ENCODE peak calls at places on chromosome 19, in seven cellular contexts. F, S, Q, I, X, M and C are unnamed samples.
A peak's percentile ranks its signal among the peaks of the same experiment; 100 is the strongest.

GRCh38 chr19:11678504-11678903 is 60.2 kb downstream of the ZNF823 start:
- DNase-seq in M (no peak), Q (no peak), I (no peak), F (no peak), S (no peak), X (no peak), C (no peak)

GRCh38 chr19:31304877-31305312 is 44.3 kb downstream of the TSHZ3 start:
- DNase-seq in F (no peak), X (no peak), M (no peak), I (no peak), S (no peak), Q (no peak), C (no peak)

GRCh38 chr19:29643361-29643935 is 21.8 kb upstream of the PLEKHF1 start:
- DNase-seq in Q (no peak), I (no peak), S (no peak), X (no peak), M (no peak), F (no peak), C (no peak)

GRCh38 chr19:7989071-7989575 is 16.3 kb downstream of the ELAVL1 start:
- DNase-seq in Q (no peak), I (no peak), F (no peak), S (no peak), M (no peak), X (no peak), C (no peak)

GRCh38 chr19:53772943-53773342 is 51.2 kb downstream of the NLRP12 start:
- DNase-seq in I (peak; percentile 38), M (no peak), S (peak; percentile 61), Q (peak; percentile 59), F (peak; percentile 21), X (peak; percentile 47), C (no peak)

GRCh38 chr19:52369463-52370340 is at the start of gene ZNF880:
- DNase-seq in X (peak; percentile 89), F (peak; percentile 90), M (peak; percentile 51), Q (peak; percentile 97), S (peak; percentile 98), I (peak; percentile 95), C (peak; percentile 92)

GRCh38 chr19:18577365-18577914 is 5.8 kb downstream of the UBA52 start:
- DNase-seq in Q (no peak), I (no peak), M (no peak), X (no peak), S (no peak), F (no peak), C (no peak)

GRCh38 chr19:40659566-40659965 is 30.9 kb downstream of the NUMBL start:
- DNase-seq in X (no peak), I (no peak), M (no peak), S (peak; percentile 21), Q (no peak), F (no peak), C (no peak)

GRCh38 chr19:44951179-44952159 is 3.7 kb upstream of the CLPTM1 start:
- DNase-seq in M (no peak), Q (peak; percentile 82), F (peak; percentile 54), S (peak; percentile 86), X (peak; percentile 82), I (peak; percentile 77), C (peak; percentile 74)

GRCh38 chr19:15288146-15288963 is 44.0 kb downstream of the BRD4 start:
- DNase-seq in S (peak; percentile 66), Q (peak; percentile 85), I (no peak), F (no peak), X (peak; percentile 24), M (no peak), C (peak; percentile 81)

GRCh38 chr19:15259900-15260299 is 27.7 kb upstream of the EPHX3 start:
- DNase-seq in S (no peak), M (no peak), I (no peak), Q (no peak), F (no peak), X (no peak), C (no peak)

GRCh38 chr19:15445807-15446376 is 3.9 kb downstream of the WIZ start:
- DNase-seq in S (no peak), X (no peak), F (no peak), Q (no peak), I (peak; percentile 80), M (no peak), C (no peak)

GRCh38 chr19:15283141-15283885 is 49.0 kb downstream of the BRD4 start:
- DNase-seq in M (no peak), I (no peak), S (peak; percentile 92), F (no peak), X (peak; percentile 59), Q (no peak), C (no peak)

GRCh38 chr19:57664269-57665127 is 4.2 kb upstream of the ZSCAN4 start:
- DNase-seq in F (peak; percentile 48), Q (peak; percentile 76), I (peak; percentile 40), M (no peak), X (peak; percentile 31), S (peak; percentile 75), C (peak; percentile 62)

GRCh38 chr19:2529473-2529918 is 53.6 kb downstream of the GADD45B start:
- DNase-seq in X (peak; percentile 96), I (no peak), Q (peak; percentile 48), F (peak; percentile 42), M (no peak), S (peak; percentile 97), C (peak; percentile 80)

GRCh38 chr19:41083516-41083915 is 4.7 kb upstream of the CYP2A13 start:
- DNase-seq in Q (no peak), S (no peak), F (no peak), I (no peak), M (no peak), X (no peak), C (no peak)

GRCh38 chr19:49712397-49712859 is 21.5 kb downstream of the CPT1C start:
- DNase-seq in I (peak; percentile 40), F (peak; percentile 47), X (peak; percentile 1), Q (peak; percentile 95), S (peak; percentile 90), M (no peak), C (no peak)

GRCh38 chr19:29323046-29323971 is 110.4 kb upstream of the UQCRFS1 start:
- DNase-seq in S (peak; percentile 12), Q (no peak), I (no peak), F (no peak), M (no peak), X (no peak), C (no peak)

GRCh38 chr19:5345895-5346386 is 5.3 kb upstream of the PTPRS start:
- DNase-seq in S (peak; percentile 70), F (no peak), M (no peak), Q (no peak), I (no peak), X (peak; percentile 60), C (no peak)

GRCh38 chr19:6540918-6541689 is 10.3 kb downstream of the TNFSF9 start:
- DNase-seq in F (no peak), S (peak; percentile 50), Q (no peak), M (no peak), I (no peak), X (no peak), C (no peak)

GRCh38 chr19:50501186-50501567 is 9.8 kb downstream of the JOSD2 start:
- DNase-seq in F (no peak), X (no peak), I (no peak), M (no peak), S (no peak), Q (no peak), C (peak; percentile 49)

GRCh38 chr19:23542562-23542961 is 144.4 kb downstream of the ZNF675 start:
- DNase-seq in M (no peak), I (no peak), Q (no peak), S (no peak), X (no peak), F (no peak), C (no peak)

GRCh38 chr19:35119091-35119490 is 3.5 kb downstream of the FXYD3 start:
- DNase-seq in M (no peak), Q (no peak), F (no peak), I (no peak), X (no peak), S (no peak), C (no peak)

GRCh38 chr19:35119578-35119977 is 4.0 kb downstream of the FXYD3 start:
- DNase-seq in Q (no peak), I (no peak), X (no peak), M (no peak), F (no peak), S (no peak), C (no peak)

GRCh38 chr19:35120898-35121297 is 5.3 kb downstream of the FXYD3 start:
- DNase-seq in S (peak; percentile 42), M (no peak), Q (no peak), X (no peak), I (no peak), F (peak; percentile 67), C (no peak)

GRCh38 chr19:35118268-35119026 is 2.8 kb downstream of the FXYD3 start:
- DNase-seq in S (no peak), X (no peak), I (no peak), Q (no peak), M (no peak), F (peak; percentile 66), C (no peak)

GRCh38 chr19:35120492-35120891 is 4.9 kb downstream of the FXYD3 start:
- DNase-seq in S (peak; percentile 80), F (no peak), X (peak; percentile 66), I (no peak), Q (no peak), M (no peak), C (no peak)
- H3K4me1 ChIP-seq in S (peaks cover 20% of the 10 kb centered on the region), F (peaks cover 55% of the 10 kb centered on the region), X (peaks cover 2% of the 10 kb centered on the region), I (peaks cover 19% of the 10 kb centered on the region), Q (peaks cover 3% of the 10 kb centered on the region), M (peaks cover 50% of the 10 kb centered on the region), C (peaks cover 5% of the 10 kb centered on the region)

GRCh38 chr19:35122687-35123551 is 7.3 kb downstream of the FXYD3 start:
- DNase-seq in I (no peak), M (no peak), F (no peak), Q (no peak), X (no peak), S (no peak), C (no peak)
- H3K4me1 ChIP-seq in I (peaks cover 18% of the 10 kb centered on the region), M (peaks cover 56% of the 10 kb centered on the region), F (peaks cover 79% of the 10 kb centered on the region), Q (peaks cover 3% of the 10 kb centered on the region), X (peaks cover 2% of the 10 kb centered on the region), S (peaks cover 20% of the 10 kb centered on the region), C (peaks cover 8% of the 10 kb centered on the region)

GRCh38 chr19:17090501-17091074 is 15.0 kb downstream of the MYO9B start:
- DNase-seq in X (peak; percentile 60), I (no peak), S (peak; percentile 29), M (no peak), F (no peak), Q (no peak), C (peak; percentile 68)

GRCh38 chr19:17089238-17089637 is 13.7 kb downstream of the MYO9B start:
- DNase-seq in X (peak; percentile 95), F (no peak), I (no peak), Q (no peak), M (no peak), S (peak; percentile 30), C (no peak)

GRCh38 chr19:17086129-17086528 is 10.6 kb downstream of the MYO9B start:
- DNase-seq in F (no peak), I (no peak), Q (no peak), S (no peak), X (no peak), M (no peak), C (no peak)

GRCh38 chr19:17088552-17088951 is 13.0 kb downstream of the MYO9B start:
- DNase-seq in S (no peak), Q (no peak), M (no peak), I (no peak), X (peak; percentile 23), F (no peak), C (no peak)

GRCh38 chr19:17086811-17087210 is 11.2 kb downstream of the MYO9B start:
- DNase-seq in S (no peak), F (no peak), Q (no peak), M (no peak), X (peak; percentile 10), I (no peak), C (no peak)
- H3K4me1 ChIP-seq in S (peaks cover 9% of the 10 kb centered on the region), F (peaks cover 43% of the 10 kb centered on the region), Q (peaks cover 5% of the 10 kb centered on the region), M (peaks cover 6% of the 10 kb centered on the region), X (peaks cover 26% of the 10 kb centered on the region), I (peaks cover 24% of the 10 kb centered on the region), C (no peaks in the 10 kb centered on the region)

GRCh38 chr19:33888665-33889064 is 92.0 kb downstream of the KCTD15 start:
- DNase-seq in I (no peak), S (no peak), M (no peak), F (no peak), Q (no peak), X (no peak), C (no peak)
- H3K4me1 ChIP-seq in I (peaks cover 9% of the 10 kb centered on the region), S (no peaks in the 10 kb centered on the region), M (no peaks in the 10 kb centered on the region), F (no peaks in the 10 kb centered on the region), Q (no peaks in the 10 kb centered on the region), X (no peaks in the 10 kb centered on the region), C (peaks cover 5% of the 10 kb centered on the region)